ENCODE peak calls at places on chromosome 16, in four cellular contexts. One of them, this sample, is unnamed.

GRCh38 chr16:50591800-50592771 is 43.9 kb downstream of the NKD1 start:
- DNase-seq in stomach: peak; percentile 37
- DNase-seq in fibroblast of lung: no peak
- DNase-seq in tibial artery: peak; percentile 97
- DNase-seq in this sample: no peak

GRCh38 chr16:62041401-62041800 is 5.2 kb upstream of the CDH8 start:
- DNase-seq in fibroblast of lung: no peak
- DNase-seq in tibial artery: no peak
- DNase-seq in stomach: no peak
- DNase-seq in this sample: peak; percentile 20

GRCh38 chr16:88782454-88783390 is 2.3 kb downstream of the PIEZO1 start:
- DNase-seq in fibroblast of lung: peak; percentile 75
- DNase-seq in tibial artery: no peak
- DNase-seq in stomach: no peak
- DNase-seq in this sample: peak; percentile 74

GRCh38 chr16:84478172-84478948 is 26.1 kb downstream of the MEAK7 start:
- DNase-seq in stomach: peak; percentile 14
- DNase-seq in tibial artery: no peak
- DNase-seq in fibroblast of lung: peak; percentile 47
- DNase-seq in this sample: peak; percentile 82

GRCh38 chr16:90037202-90037765 is 18.0 kb upstream of the DBNDD1 start:
- DNase-seq in stomach: no peak
- DNase-seq in fibroblast of lung: no peak
- DNase-seq in tibial artery: no peak
- DNase-seq in this sample: no peak

GRCh38 chr16:9155876-9156275 is 64.4 kb downstream of the HAPSTR1 start:
- DNase-seq in tibial artery: no peak
- DNase-seq in fibroblast of lung: no peak
- DNase-seq in stomach: no peak
- DNase-seq in this sample: no peak

GRCh38 chr16:80667925-80668324 is 127.1 kb downstream of the DYNLRB2 start:
- DNase-seq in fibroblast of lung: no peak
- DNase-seq in stomach: no peak
- DNase-seq in tibial artery: no peak
- DNase-seq in this sample: no peak

GRCh38 chr16:10979717-10980601 is 35.6 kb downstream of the CLEC16A start:
- DNase-seq in tibial artery: peak; percentile 86
- DNase-seq in fibroblast of lung: no peak
- DNase-seq in stomach: no peak
- DNase-seq in this sample: peak; percentile 51

GRCh38 chr16:83717814-83718213 is 90.0 kb upstream of the HSBP1 start:
- DNase-seq in fibroblast of lung: no peak
- DNase-seq in stomach: no peak
- DNase-seq in tibial artery: no peak
- DNase-seq in this sample: peak; percentile 90

GRCh38 chr16:71895679-71896385 is 501 bp downstream of the IST1 start:
- DNase-seq in tibial artery: no peak
- DNase-seq in stomach: peak; percentile 37
- DNase-seq in fibroblast of lung: peak; percentile 55
- DNase-seq in this sample: peak; percentile 45

GRCh38 chr16:6446370-6446769 is 886.3 kb upstream of the RBFOX1 start:
- DNase-seq in stomach: no peak
- DNase-seq in tibial artery: no peak
- DNase-seq in fibroblast of lung: no peak
- DNase-seq in this sample: no peak

GRCh38 chr16:71807905-71808592 is 585 bp downstream of the AP1G1 start:
- DNase-seq in stomach: no peak
- DNase-seq in fibroblast of lung: peak; percentile 12
- DNase-seq in tibial artery: peak; percentile 72
- DNase-seq in this sample: peak; percentile 20

GRCh38 chr16:88539261-88539651 is 30.9 kb upstream of the ZC3H18 start:
- DNase-seq in tibial artery: no peak
- DNase-seq in stomach: no peak
- DNase-seq in fibroblast of lung: no peak
- DNase-seq in this sample: no peak

GRCh38 chr16:14150796-14151195 is 79.7 kb downstream of the MRTFB start:
- DNase-seq in fibroblast of lung: no peak
- DNase-seq in stomach: no peak
- DNase-seq in tibial artery: no peak
- DNase-seq in this sample: no peak
- H3K27ac ChIP-seq in fibroblast of lung: no peak overlapping the region
- H3K27ac ChIP-seq in stomach: no peak overlapping the region
- H3K27ac ChIP-seq in tibial artery: peak overlapping the region; percentile 57
- H3K27ac ChIP-seq in this sample: no peak overlapping the region

GRCh38 chr16:74737521-74737920 is 36.9 kb upstream of the MLKL start:
- DNase-seq in stomach: no peak
- DNase-seq in fibroblast of lung: no peak
- DNase-seq in tibial artery: no peak
- DNase-seq in this sample: no peak
- H3K4me1 ChIP-seq in stomach: peaks cover 19% of the 10 kb centered on the region
- H3K4me1 ChIP-seq in fibroblast of lung: peaks cover 2% of the 10 kb centered on the region
- H3K4me1 ChIP-seq in tibial artery: no peaks in the 10 kb centered on the region
- H3K4me1 ChIP-seq in this sample: peaks cover 19% of the 10 kb centered on the region

DNA sequence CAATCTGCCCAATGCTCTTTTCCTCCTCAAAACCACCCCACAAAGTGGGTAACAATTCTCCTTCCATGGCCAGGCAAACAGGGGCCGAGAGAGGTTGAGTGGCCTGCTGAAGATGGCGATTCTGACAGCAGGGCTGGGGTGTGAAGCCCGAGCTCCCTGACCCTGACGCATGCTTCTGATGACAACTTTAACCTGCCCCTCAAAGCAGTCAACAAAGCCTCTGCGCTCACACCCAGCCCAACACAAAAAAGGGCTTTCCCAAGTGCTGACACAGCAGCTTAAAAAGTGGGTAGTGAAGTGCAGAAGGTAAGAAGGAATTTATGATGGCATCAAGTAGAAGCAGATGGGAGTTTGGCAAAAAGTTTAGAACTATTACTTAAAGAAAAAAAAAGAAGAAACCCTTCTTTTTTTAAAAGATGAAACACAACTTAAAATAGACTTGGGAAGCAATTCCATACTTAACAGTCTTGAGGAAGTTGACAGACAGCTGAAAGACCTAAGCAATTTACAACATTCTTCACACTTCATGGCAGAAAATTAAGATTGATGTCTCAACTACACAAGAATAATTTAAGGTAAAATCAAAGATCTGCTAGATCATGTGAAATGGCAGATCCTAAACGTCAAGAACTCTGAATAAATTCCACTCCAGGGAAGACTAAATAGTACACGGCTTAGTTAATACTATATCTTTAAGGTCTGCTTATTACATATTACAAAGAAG is 133.9 kb downstream of the PARN start:
- DNase-seq in fibroblast of lung: no peak
- DNase-seq in stomach: no peak
- DNase-seq in tibial artery: no peak
- DNase-seq in this sample: no peak
- H3K27ac ChIP-seq in fibroblast of lung: no peak overlapping the region
- H3K27ac ChIP-seq in stomach: no peak overlapping the region
- H3K27ac ChIP-seq in tibial artery: no peak overlapping the region
- H3K27ac ChIP-seq in this sample: no peak overlapping the region

DNA sequence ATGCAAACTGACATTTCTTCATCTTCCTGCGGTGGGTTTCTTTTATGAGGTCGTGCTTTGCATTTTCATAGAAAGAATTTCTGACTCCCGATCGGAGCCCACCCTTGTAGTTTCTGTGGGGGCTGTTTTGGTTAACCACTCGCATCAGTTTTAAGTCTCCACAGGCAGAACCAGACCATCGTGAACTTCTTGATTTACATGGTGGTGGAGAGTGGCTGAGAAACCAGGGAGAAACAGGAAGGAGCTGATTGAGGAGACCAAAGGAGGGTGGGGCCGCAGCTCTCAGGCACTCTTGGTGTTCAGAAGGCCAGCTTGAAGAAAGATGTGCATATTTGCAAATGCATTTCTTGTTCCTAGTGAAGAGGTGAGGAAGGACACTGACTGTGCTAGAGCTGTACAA is 516.7 kb downstream of the MAF start:
- DNase-seq in stomach: no peak
- DNase-seq in fibroblast of lung: no peak
- DNase-seq in tibial artery: no peak
- DNase-seq in this sample: no peak
- H3K4me1 ChIP-seq in stomach: no peaks in the 10 kb centered on the region
- H3K4me1 ChIP-seq in fibroblast of lung: no peaks in the 10 kb centered on the region
- H3K4me1 ChIP-seq in tibial artery: no peaks in the 10 kb centered on the region
- H3K4me1 ChIP-seq in this sample: no peaks in the 10 kb centered on the region

GRCh38 chr16:57265850-57266530 is 18.5 kb downstream of the PLLP start:
- DNase-seq in tibial artery: peak; percentile 75
- DNase-seq in fibroblast of lung: no peak
- DNase-seq in stomach: peak; percentile 93
- DNase-seq in this sample: peak; percentile 61

GRCh38 chr16:57262841-57263584 is 18.0 kb downstream of the ARL2BP start:
- DNase-seq in fibroblast of lung: no peak
- DNase-seq in stomach: peak; percentile 59
- DNase-seq in tibial artery: peak; percentile 55
- DNase-seq in this sample: no peak

GRCh38 chr16:57263585-57264351 is 18.7 kb downstream of the ARL2BP start:
- DNase-seq in stomach: no peak
- DNase-seq in fibroblast of lung: no peak
- DNase-seq in tibial artery: peak; percentile 54
- DNase-seq in this sample: no peak

GRCh38 chr16:57264950-57265371 is 19.5 kb downstream of the PLLP start:
- DNase-seq in fibroblast of lung: no peak
- DNase-seq in tibial artery: no peak
- DNase-seq in stomach: peak; percentile 94
- DNase-seq in this sample: no peak

DNA sequence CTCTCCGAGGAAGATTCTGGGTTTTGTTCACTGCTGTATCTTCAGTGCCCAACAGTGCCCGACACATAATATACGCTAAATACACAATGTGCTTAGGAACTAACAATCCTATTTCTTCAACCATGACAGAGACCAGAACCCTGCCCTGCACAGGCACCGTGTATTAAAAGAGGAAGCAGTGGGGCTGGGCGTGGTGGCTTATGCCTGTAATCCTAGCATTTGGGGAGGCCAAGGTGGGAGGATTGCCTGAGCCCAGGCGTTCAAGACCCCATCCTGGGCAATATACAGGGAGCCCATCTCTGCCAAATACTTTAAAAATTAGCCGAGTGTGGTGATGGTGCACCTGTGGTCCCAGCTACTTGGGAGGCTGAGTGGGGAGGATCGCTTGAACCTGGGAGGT is 19.3 kb downstream of the ARL2BP start:
- DNase-seq in tibial artery: peak; percentile 37
- DNase-seq in fibroblast of lung: no peak
- DNase-seq in stomach: no peak
- DNase-seq in this sample: no peak
- H3K27ac ChIP-seq in tibial artery: no peak overlapping the region
- H3K27ac ChIP-seq in fibroblast of lung: no peak overlapping the region
- H3K27ac ChIP-seq in stomach: peak overlapping the region; percentile 92
- H3K27ac ChIP-seq in this sample: no peak overlapping the region

GRCh38 chr16:566475-567361 is at the start of gene NHLRC4:
- DNase-seq in stomach: peak; percentile 69
- DNase-seq in tibial artery: peak; percentile 79
- DNase-seq in fibroblast of lung: peak; percentile 60
- DNase-seq in this sample: no peak
- H3K4me1 ChIP-seq in stomach: peaks cover 60% of the 10 kb centered on the region
- H3K4me1 ChIP-seq in tibial artery: peaks cover 41% of the 10 kb centered on the region
- H3K4me1 ChIP-seq in fibroblast of lung: peaks cover 17% of the 10 kb centered on the region
- H3K4me1 ChIP-seq in this sample: peaks cover 19% of the 10 kb centered on the region

GRCh38 chr16:58249780-58250478 is 44.9 kb downstream of the PRSS54 start:
- DNase-seq in stomach: peak; percentile 89
- DNase-seq in fibroblast of lung: peak; percentile 62
- DNase-seq in tibial artery: peak; percentile 81
- DNase-seq in this sample: peak; percentile 47
- H3K27ac ChIP-seq in stomach: peak overlapping the region; percentile 36
- H3K27ac ChIP-seq in fibroblast of lung: peak overlapping the region; percentile 69
- H3K27ac ChIP-seq in tibial artery: peak overlapping the region; percentile 25
- H3K27ac ChIP-seq in this sample: peak overlapping the region; percentile 28

GRCh38 chr16:66705790-66706505 is 9.4 kb upstream of the CMTM4 start:
- DNase-seq in tibial artery: peak; percentile 94
- DNase-seq in stomach: peak; percentile 73
- DNase-seq in fibroblast of lung: no peak
- DNase-seq in this sample: peak; percentile 37
- H3K4me1 ChIP-seq in tibial artery: peaks cover 44% of the 10 kb centered on the region
- H3K4me1 ChIP-seq in stomach: peaks cover 27% of the 10 kb centered on the region
- H3K4me1 ChIP-seq in fibroblast of lung: peaks cover 2% of the 10 kb centered on the region
- H3K4me1 ChIP-seq in this sample: peaks cover 6% of the 10 kb centered on the region

DNA sequence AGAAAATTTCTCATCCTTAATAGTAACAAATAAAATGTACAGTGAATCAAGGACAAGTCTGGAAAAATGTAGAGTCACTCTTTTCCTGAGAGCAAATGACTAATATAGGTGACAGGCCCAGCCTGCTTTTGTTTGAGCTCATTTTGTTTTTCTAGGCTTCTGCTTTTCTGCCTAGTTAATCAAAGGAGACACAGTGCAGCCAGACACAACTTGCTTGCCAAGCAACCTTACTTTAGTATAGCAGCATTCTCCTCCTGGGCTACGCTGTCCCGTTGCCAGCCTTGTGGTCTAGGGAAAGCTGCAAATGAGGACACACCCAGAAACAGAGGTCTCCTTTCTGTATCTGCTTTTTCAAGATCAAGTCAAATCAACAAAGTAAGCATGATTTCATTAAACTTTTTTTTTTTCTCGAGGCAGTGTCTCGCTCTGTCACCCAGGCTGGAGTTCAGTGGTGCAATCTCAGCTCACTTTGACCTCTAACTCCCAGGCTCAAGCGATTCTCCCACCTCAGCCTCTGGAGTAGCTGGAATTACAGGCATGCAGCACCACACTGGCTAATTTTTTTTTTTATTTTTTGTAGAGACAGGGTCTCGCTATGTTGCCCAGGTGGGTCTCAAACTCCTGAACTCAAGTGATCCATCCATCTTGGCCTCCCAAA is 17.2 kb downstream of the GINS3 start:
- DNase-seq in tibial artery: no peak
- DNase-seq in fibroblast of lung: peak; percentile 59
- DNase-seq in stomach: peak; percentile 65
- DNase-seq in this sample: peak; percentile 91
- H3K27ac ChIP-seq in tibial artery: no peak overlapping the region
- H3K27ac ChIP-seq in fibroblast of lung: no peak overlapping the region
- H3K27ac ChIP-seq in stomach: peak overlapping the region; percentile 0
- H3K27ac ChIP-seq in this sample: peak overlapping the region; percentile 19

GRCh38 chr16:30606004-30606403 is 4.2 kb downstream of the ZNF689 start:
- DNase-seq in tibial artery: no peak
- DNase-seq in stomach: no peak
- DNase-seq in fibroblast of lung: no peak
- DNase-seq in this sample: no peak

GRCh38 chr16:30602595-30603277 is 7.5 kb downstream of the ZNF689 start:
- DNase-seq in fibroblast of lung: peak; percentile 57
- DNase-seq in tibial artery: no peak
- DNase-seq in stomach: no peak
- DNase-seq in this sample: no peak

GRCh38 chr16:30604316-30604947 is 5.8 kb downstream of the ZNF689 start:
- DNase-seq in tibial artery: no peak
- DNase-seq in stomach: no peak
- DNase-seq in fibroblast of lung: no peak
- DNase-seq in this sample: no peak

GRCh38 chr16:30603945-30604315 is 6.3 kb downstream of the ZNF689 start:
- DNase-seq in stomach: no peak
- DNase-seq in tibial artery: no peak
- DNase-seq in fibroblast of lung: no peak
- DNase-seq in this sample: no peak

GRCh38 chr16:30605148-30605547 is 5.0 kb downstream of the ZNF689 start:
- DNase-seq in fibroblast of lung: no peak
- DNase-seq in stomach: no peak
- DNase-seq in tibial artery: no peak
- DNase-seq in this sample: no peak
- H3K4me1 ChIP-seq in fibroblast of lung: peaks cover 6% of the 10 kb centered on the region
- H3K4me1 ChIP-seq in stomach: peaks cover 34% of the 10 kb centered on the region
- H3K4me1 ChIP-seq in tibial artery: peaks cover 21% of the 10 kb centered on the region
- H3K4me1 ChIP-seq in this sample: peaks cover 6% of the 10 kb centered on the region